ENCODE peak calls at places on chromosomes 12 and 14, in seven cellular contexts. Y, A, U, Q, N, J and E are unnamed samples.

GRCh38 chr14:60327447-60328331 is 78.7 kb downstream of the PPM1A start:
- DNase-seq in Y (no peak), A (peak), N (no peak), U (peak), Q (peak), J (no peak), E (no peak)

GRCh38 chr14:104977681-104978647 is at the start of gene AHNAK2:
- DNase-seq in N (no peak), Q (peak), Y (peak), A (no peak), J (peak), U (peak), E (no peak)

GRCh38 chr12:131087991-131088700 is 134.4 kb downstream of the ADGRD1 start:
- DNase-seq in J (no peak), A (no peak), Y (peak), Q (no peak), N (no peak), U (peak), E (no peak)

GRCh38 chr12:29026419-29026818 is 122.7 kb upstream of the FAR2 start:
- DNase-seq in A (peak), Q (no peak), U (no peak), Y (no peak), N (no peak), J (no peak), E (no peak)

GRCh38 chr12:43826681-43827458 is 9.0 kb upstream of the TMEM117 start:
- DNase-seq in U (no peak), Q (peak), Y (no peak), N (no peak), J (peak), A (no peak), E (no peak)

GRCh38 chr12:1500095-1500801 is 94.1 kb downstream of the FBXL14 start:
- DNase-seq in A (no peak), J (peak), N (no peak), U (no peak), Y (no peak), Q (peak), E (no peak)

GRCh38 chr12:2154050-2154449 is 101.3 kb downstream of the CACNA1C start:
- DNase-seq in Y (no peak), A (no peak), U (no peak), J (no peak), N (peak), Q (peak), E (no peak)

GRCh38 chr12:3313066-3313465 is 177.9 kb upstream of the PRMT8 start:
- DNase-seq in N (peak), A (no peak), J (peak), Y (no peak), U (no peak), Q (peak), E (no peak)

GRCh38 chr12:108117163-108117849 is 11.8 kb upstream of the WSCD2 start:
- DNase-seq in Q (no peak), J (peak), A (no peak), Y (no peak), N (no peak), U (no peak), E (no peak)

GRCh38 chr12:91576432-91576831 is 393.8 kb upstream of the DCN start:
- DNase-seq in A (no peak), U (no peak), Y (no peak), Q (no peak), N (no peak), J (no peak), E (no peak)

GRCh38 chr12:4809013-4809448 is 88.8 kb downstream of the GALNT8 start:
- DNase-seq in Q (no peak), J (no peak), U (no peak), A (peak), Y (peak), N (no peak), E (no peak)